ENCODE peak calls at places on chromosomes 2 and 18, in four cellular contexts. J is esophagus muscularis mucosa, W is Panc1, G is endothelial cell of umbilical vein. E is an unnamed sample.

GRCh38 chr2:216013080-216013909 is at the start of gene MREG:
- DNase-seq in J (peak; percentile 92), W (no peak), G (peak; percentile 63), E (peak; percentile 76)

GRCh38 chr2:235591921-235592320 is 98.1 kb downstream of the AGAP1 start:
- DNase-seq in J (no peak), W (no peak), G (no peak), E (no peak)

GRCh38 chr2:68767996-68768395 is 33.4 kb downstream of the ARHGAP25 start:
- DNase-seq in J (no peak), W (no peak), G (no peak), E (no peak)

GRCh38 chr2:231795525-231796327 is 9.5 kb downstream of the COPS7B start:
- DNase-seq in J (no peak), W (peak; percentile 35), G (peak; percentile 89), E (peak; percentile 85)

GRCh38 chr2:151260492-151261239 is 997 bp downstream of the RBM43 start:
- DNase-seq in J (no peak), W (no peak), G (peak; percentile 80), E (no peak)

GRCh38 chr2:64222351-64222750 is 78.1 kb upstream of the PELI1 start:
- DNase-seq in J (no peak), W (no peak), G (peak; percentile 43), E (no peak)

GRCh38 chr18:2173464-2173863 is 397.8 kb downstream of the METTL4 start:
- DNase-seq in J (no peak), W (no peak), G (peak; percentile 33), E (peak; percentile 41)

GRCh38 chr2:156918410-156918809 is 339.1 kb upstream of the GALNT5 start:
- DNase-seq in J (no peak), W (no peak), G (peak; percentile 31), E (no peak)

GRCh38 chr18:6059551-6059950 is 164.2 kb upstream of the TMEM200C start:
- DNase-seq in J (no peak), W (no peak), G (no peak), E (no peak)

GRCh38 chr2:19529663-19530062 is 171.2 kb upstream of the OSR1 start:
- DNase-seq in J (no peak), W (no peak), G (no peak), E (no peak)

GRCh38 chr2:235468978-235469694 is 24.7 kb upstream of the AGAP1 start:
- DNase-seq in J (no peak), W (peak; percentile 88), G (no peak), E (peak; percentile 36)

GRCh38 chr2:108935231-108935863 is 53.7 kb downstream of the EDAR start:
- DNase-seq in J (no peak), W (no peak), G (no peak), E (no peak)

GRCh38 chr2:127398239-127398590 is 10.4 kb upstream of the MAP3K2 start:
- DNase-seq in J (no peak), W (no peak), G (peak; percentile 91), E (peak; percentile 85)

GRCh38 chr2:127917916-127918315 is 32.2 kb upstream of the AMMECR1L start:
- DNase-seq in J (no peak), W (no peak), G (no peak), E (no peak)

GRCh38 chr18:31667185-31667584 is 17.2 kb downstream of the B4GALT6 start:
- DNase-seq in J (no peak), W (no peak), G (no peak), E (no peak)

GRCh38 chr2:235836416-235837042 is 331.7 kb downstream of the GBX2 start:
- DNase-seq in J (no peak), W (no peak), G (no peak), E (no peak)

GRCh38 chr2:219073413-219074129 is 12.8 kb upstream of the IHH start:
- DNase-seq in J (no peak), W (peak; percentile 12), G (peak; percentile 23), E (peak; percentile 68)

GRCh38 chr2:172232638-172233253 is 130.0 kb upstream of the DLX2 start:
- DNase-seq in J (no peak), W (no peak), G (no peak), E (no peak)

GRCh38 chr2:20106746-20107145 is 55.3 kb upstream of the LAPTM4A start:
- DNase-seq in J (no peak), W (no peak), G (peak; percentile 27), E (no peak)

GRCh38 chr2:227410191-227410590 is 22.4 kb upstream of the SCYGR1 start:
- DNase-seq in J (no peak), W (no peak), G (no peak), E (no peak)

GRCh38 chr2:197078535-197078934 is 152.0 kb upstream of the PGAP1 start:
- DNase-seq in J (no peak), W (no peak), G (no peak), E (no peak)

GRCh38 chr2:43169987-43170732 is 56.2 kb downstream of the ZFP36L2 start:
- DNase-seq in J (no peak), W (no peak), G (peak; percentile 59), E (peak; percentile 65)

GRCh38 chr2:207133493-207133861 is 32.3 kb downstream of the KLF7 start:
- DNase-seq in J (no peak), W (no peak), G (no peak), E (no peak)
- TF ChIP-seq POLR2AphosphoS5 in J (no peak), W (no peak), G (no peak), E (no peak)

GRCh38 chr2:113182471-113183260 is 8.9 kb downstream of the PSD4 start:
- DNase-seq in J (no peak), W (no peak), G (no peak), E (no peak)
- H3K4me1 ChIP-seq in J (no peaks in the 10 kb centered on the region), W (no peaks in the 10 kb centered on the region), G (no peaks in the 10 kb centered on the region), E (peaks cover 70% of the 10 kb centered on the region)

GRCh38 chr2:14634885-14635871 is 2.7 kb downstream of the LRATD1 start:
- DNase-seq in J (no peak), W (no peak), G (peak; percentile 22), E (peak; percentile 76)

GRCh38 chr2:14633031-14633430 is 514 bp downstream of the LRATD1 start:
- DNase-seq in J (no peak), W (no peak), G (no peak), E (peak; percentile 30)

GRCh38 chr2:14633451-14634211 is 1.1 kb downstream of the LRATD1 start:
- DNase-seq in J (no peak), W (no peak), G (no peak), E (no peak)

GRCh38 chr2:14632133-14632936 is at the start of gene LRATD1:
- DNase-seq in J (no peak), W (no peak), G (peak; percentile 22), E (peak; percentile 94)

DNA sequence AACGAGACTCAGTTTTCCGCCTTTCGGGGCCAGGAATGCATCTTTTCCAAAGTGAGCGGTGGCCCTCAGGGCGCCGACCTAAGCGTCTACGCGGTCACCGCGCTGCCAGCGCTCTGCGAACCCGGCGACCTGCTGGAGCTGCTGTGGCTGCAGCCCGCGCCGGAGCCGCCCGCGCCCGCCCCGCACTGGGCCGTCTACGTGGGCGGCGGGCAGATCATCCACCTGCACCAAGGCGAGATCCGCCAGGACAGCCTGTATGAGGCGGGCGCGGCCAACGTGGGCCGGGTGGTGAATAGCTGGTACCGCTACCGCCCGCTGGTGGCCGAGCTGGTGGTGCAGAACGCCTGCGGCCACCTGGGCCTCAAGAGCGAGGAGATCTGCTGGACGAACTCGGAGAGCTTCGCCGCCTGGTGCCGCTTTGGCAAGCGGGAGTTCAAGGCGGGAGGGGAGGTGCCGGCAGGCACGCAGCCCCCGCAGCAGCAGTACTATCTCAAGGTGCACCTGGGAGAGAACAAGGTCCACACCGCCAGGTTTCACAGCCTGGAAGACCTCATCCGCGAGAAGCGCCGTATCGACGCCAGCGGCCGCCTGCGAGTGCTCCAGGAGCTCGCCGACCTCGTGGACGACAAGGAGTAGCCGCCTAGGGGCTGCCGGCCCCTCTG is 1.8 kb downstream of the LRATD1 start:
- DNase-seq in J (no peak), W (no peak), G (peak; percentile 51), E (peak; percentile 93)
- H3K4me3 ChIP-seq in J (peak overlapping the region; percentile 69), W (peak overlapping the region; percentile 4), G (no peak overlapping the region), E (peak overlapping the region; percentile 50)

GRCh38 chr2:120596990-120597594 is 138.6 kb upstream of the GLI2 start:
- DNase-seq in J (no peak), W (no peak), G (peak; percentile 45), E (no peak)
- TF ChIP-seq POLR2AphosphoS5 in J (no peak), W (no peak), G (no peak), E (no peak)

DNA sequence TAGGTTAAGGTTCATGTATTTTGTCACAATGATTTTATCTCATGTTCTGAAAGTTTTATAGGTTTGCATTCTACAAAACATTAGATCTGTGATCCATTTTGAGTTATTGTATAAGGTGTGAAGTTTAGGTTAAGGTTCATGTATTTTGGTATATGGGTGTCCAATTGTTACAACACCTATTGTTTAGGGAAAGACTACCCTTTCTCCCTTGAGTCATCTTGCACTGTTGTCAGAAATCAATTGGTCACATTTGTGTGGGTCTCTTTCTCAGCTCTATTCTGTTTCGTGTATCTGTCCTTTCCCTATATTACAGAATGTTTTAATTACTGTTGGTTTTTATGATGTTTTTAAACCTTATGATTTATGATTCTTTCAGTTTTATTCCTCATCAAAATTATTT is 192.3 kb downstream of the MCFD2 start:
- DNase-seq in J (no peak), W (no peak), G (no peak), E (no peak)
- H3K4me1 ChIP-seq in J (peaks cover 62% of the 10 kb centered on the region), W (peaks cover 12% of the 10 kb centered on the region), G (peaks cover 14% of the 10 kb centered on the region), E (peaks cover 9% of the 10 kb centered on the region)

DNA sequence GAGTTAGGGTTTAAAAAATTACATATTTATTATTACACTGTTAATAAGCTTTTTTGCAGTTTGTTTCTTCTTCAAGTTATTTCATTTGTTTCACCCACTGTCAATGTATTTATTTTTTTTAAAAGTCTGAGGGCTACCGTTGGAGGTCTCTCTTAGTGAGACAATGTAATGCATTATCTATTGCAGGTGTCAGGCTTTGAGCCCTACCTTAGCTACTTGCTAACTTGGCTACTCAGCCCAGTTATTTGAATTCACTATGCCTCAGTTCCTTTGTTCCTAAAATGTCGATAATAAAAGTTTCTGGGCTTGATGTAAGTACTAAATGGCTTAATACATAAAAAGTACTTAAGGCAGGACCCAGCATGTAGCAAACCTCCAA is 458 bp upstream of the TFPI start:
- DNase-seq in J (no peak), W (no peak), G (no peak), E (no peak)
- H3K4me3 ChIP-seq in J (peak overlapping the region; percentile 61), W (peak overlapping the region; percentile 78), G (peak overlapping the region; percentile 87), E (peak overlapping the region; percentile 41)